ENCODE peak calls at places on chromosomes 4 and X, in five cellular contexts. G, K, P, Z and J are unnamed samples.

GRCh38 chr4:175253184-175253902 is 335.2 kb downstream of the ADAM29 start:
- DNase-seq in G (no peak), K (no peak), P (no peak), Z (no peak), J (no peak)

GRCh38 chr4:82611982-82612381 is 50.2 kb upstream of the TMEM150C start:
- DNase-seq in G (no peak), K (no peak), P (no peak), Z (no peak), J (no peak)

GRCh38 chrX:37603938-37604409 is 32.5 kb downstream of the LANCL3 start:
- DNase-seq in G (no peak), K (no peak), P (peak; percentile 46), Z (no peak), J (no peak)

GRCh38 chr4:128155231-128155855 is 94.2 kb downstream of the LARP1B start:
- DNase-seq in G (no peak), K (no peak), P (no peak), Z (no peak), J (no peak)

GRCh38 chr4:40916880-40917279 is 167.1 kb downstream of the NSUN7 start:
- DNase-seq in G (no peak), K (no peak), P (no peak), Z (no peak), J (peak; percentile 53)

GRCh38 chr4:168802222-168802621 is 207.8 kb downstream of the CBR4 start:
- DNase-seq in G (no peak), K (no peak), P (no peak), Z (no peak), J (no peak)

GRCh38 chr4:147638942-147639341 is 21.7 kb downstream of the TMEM184C start:
- DNase-seq in G (no peak), K (no peak), P (no peak), Z (no peak), J (no peak)

GRCh38 chr4:167177925-167178324 is 56.4 kb downstream of the SPOCK3 start:
- DNase-seq in G (no peak), K (no peak), P (no peak), Z (no peak), J (no peak)

GRCh38 chr4:143728171-143728570 is 27.7 kb upstream of the FREM3 start:
- DNase-seq in G (no peak), K (no peak), P (no peak), Z (no peak), J (no peak)

GRCh38 chr4:78477276-78477675 is 74.3 kb upstream of the ANXA3 start:
- DNase-seq in G (no peak), K (no peak), P (no peak), Z (no peak), J (no peak)

GRCh38 chr4:179467890-179468289 is 2025.7 kb upstream of the AGA start:
- DNase-seq in G (no peak), K (no peak), P (no peak), Z (no peak), J (peak; percentile 54)